ENCODE peak calls at places on chromosomes 11 and 22, in eight cellular contexts. One of them, this sample, is unnamed.

GRCh38 chr11:57155838-57156583 is 25.7 kb upstream of the LRRC55 start:
- DNase-seq in HCT116: no peak
- DNase-seq in GM12878: no peak
- DNase-seq in K562: no peak
- DNase-seq in HepG2: no peak
- DNase-seq in GM23338: peak
- DNase-seq in H1: no peak
- DNase-seq in SK-N-MC: no peak
- DNase-seq in this sample: no peak

GRCh38 chr11:95641506-95641905 is 148.1 kb downstream of the FAM76B start:
- DNase-seq in HCT116: no peak
- DNase-seq in GM12878: peak
- DNase-seq in K562: no peak
- DNase-seq in HepG2: no peak
- DNase-seq in GM23338: no peak
- DNase-seq in H1: no peak
- DNase-seq in SK-N-MC: no peak
- DNase-seq in this sample: no peak

GRCh38 chr22:24200616-24201212 is 19.4 kb downstream of the SUSD2 start:
- DNase-seq in HCT116: peak
- DNase-seq in GM12878: no peak
- DNase-seq in K562: no peak
- DNase-seq in HepG2: peak
- DNase-seq in GM23338: no peak
- DNase-seq in H1: no peak
- DNase-seq in SK-N-MC: no peak
- DNase-seq in this sample: peak

GRCh38 chr22:25548866-25549464 is 15.5 kb upstream of the GRK3 start:
- DNase-seq in HCT116: no peak
- DNase-seq in GM12878: no peak
- DNase-seq in K562: no peak
- DNase-seq in HepG2: no peak
- DNase-seq in GM23338: no peak
- DNase-seq in H1: no peak
- DNase-seq in SK-N-MC: no peak
- DNase-seq in this sample: no peak

GRCh38 chr11:96122601-96123044 is 198.7 kb upstream of the MTMR2 start:
- DNase-seq in HCT116: no peak
- DNase-seq in GM12878: no peak
- DNase-seq in K562: no peak
- DNase-seq in HepG2: no peak
- DNase-seq in GM23338: no peak
- DNase-seq in H1: no peak
- DNase-seq in SK-N-MC: no peak
- DNase-seq in this sample: no peak

GRCh38 chr22:43733138-43733537 is 79.0 kb downstream of the EFCAB6 start:
- DNase-seq in HCT116: no peak
- DNase-seq in GM12878: no peak
- DNase-seq in K562: no peak
- DNase-seq in HepG2: no peak
- DNase-seq in GM23338: no peak
- DNase-seq in H1: no peak
- DNase-seq in SK-N-MC: no peak
- DNase-seq in this sample: no peak

GRCh38 chr11:92383430-92383829 is 158.8 kb downstream of the FAT3 start:
- DNase-seq in HCT116: no peak
- DNase-seq in GM12878: no peak
- DNase-seq in K562: no peak
- DNase-seq in HepG2: no peak
- DNase-seq in GM23338: no peak
- DNase-seq in H1: no peak
- DNase-seq in SK-N-MC: no peak
- DNase-seq in this sample: no peak

GRCh38 chr22:43860126-43860525 is 2.2 kb downstream of the SULT4A1 start:
- DNase-seq in HCT116: no peak
- DNase-seq in GM12878: no peak
- DNase-seq in K562: no peak
- DNase-seq in HepG2: no peak
- DNase-seq in GM23338: no peak
- DNase-seq in H1: no peak
- DNase-seq in SK-N-MC: no peak
- DNase-seq in this sample: no peak

GRCh38 chr11:88363566-88364169 is 26.1 kb upstream of the CTSC start:
- DNase-seq in HCT116: no peak
- DNase-seq in GM12878: no peak
- DNase-seq in K562: no peak
- DNase-seq in HepG2: no peak
- DNase-seq in GM23338: no peak
- DNase-seq in H1: no peak
- DNase-seq in SK-N-MC: no peak
- DNase-seq in this sample: peak

GRCh38 chr11:111378185-111378772 is 796 bp downstream of the POU2AF1 start:
- DNase-seq in HCT116: no peak
- DNase-seq in GM12878: no peak
- DNase-seq in K562: no peak
- DNase-seq in HepG2: no peak
- DNase-seq in GM23338: no peak
- DNase-seq in H1: no peak
- DNase-seq in SK-N-MC: no peak
- DNase-seq in this sample: no peak

GRCh38 chr22:46948411-46949144 is 186.1 kb downstream of the TBC1D22A start:
- DNase-seq in HCT116: no peak
- DNase-seq in GM12878: no peak
- DNase-seq in K562: no peak
- DNase-seq in HepG2: no peak
- DNase-seq in GM23338: no peak
- DNase-seq in H1: no peak
- DNase-seq in SK-N-MC: no peak
- DNase-seq in this sample: no peak

GRCh38 chr11:27934830-27935145 is 173.2 kb downstream of the KIF18A start:
- DNase-seq in HCT116: peak
- DNase-seq in GM12878: no peak
- DNase-seq in K562: no peak
- DNase-seq in HepG2: no peak
- DNase-seq in GM23338: no peak
- DNase-seq in H1: no peak
- DNase-seq in SK-N-MC: no peak
- DNase-seq in this sample: peak

GRCh38 chr11:65662802-65663633 is at the start of gene RELA:
- DNase-seq in HCT116: peak
- DNase-seq in GM12878: no peak
- DNase-seq in K562: peak
- DNase-seq in HepG2: peak
- DNase-seq in GM23338: peak
- DNase-seq in H1: no peak
- DNase-seq in SK-N-MC: no peak
- DNase-seq in this sample: peak
- TF ChIP-seq EZH2 in HCT116: no peak
- TF ChIP-seq EZH2 in GM12878: no peak
- TF ChIP-seq EZH2 in K562: no peak
- TF ChIP-seq EZH2 in HepG2: no peak
- TF ChIP-seq EZH2 in GM23338: no peak
- TF ChIP-seq EZH2 in H1: no peak
- TF ChIP-seq EZH2 in SK-N-MC: no peak
- TF ChIP-seq EZH2 in this sample: no peak

GRCh38 chr11:3666023-3666530 is 5.1 kb downstream of the CHRNA10 start:
- DNase-seq in HCT116: no peak
- DNase-seq in GM12878: no peak
- DNase-seq in K562: no peak
- DNase-seq in HepG2: no peak
- DNase-seq in GM23338: no peak
- DNase-seq in H1: no peak
- DNase-seq in SK-N-MC: no peak
- DNase-seq in this sample: no peak

GRCh38 chr11:3671334-3672254 is at the start of gene CHRNA10:
- DNase-seq in HCT116: no peak
- DNase-seq in GM12878: no peak
- DNase-seq in K562: no peak
- DNase-seq in HepG2: no peak
- DNase-seq in GM23338: peak
- DNase-seq in H1: no peak
- DNase-seq in SK-N-MC: no peak
- DNase-seq in this sample: no peak

GRCh38 chr11:3667149-3668035 is 3.8 kb downstream of the CHRNA10 start:
- DNase-seq in HCT116: no peak
- DNase-seq in GM12878: no peak
- DNase-seq in K562: no peak
- DNase-seq in HepG2: no peak
- DNase-seq in GM23338: no peak
- DNase-seq in H1: no peak
- DNase-seq in SK-N-MC: no peak
- DNase-seq in this sample: no peak

GRCh38 chr11:3669128-3669527 is 2.1 kb downstream of the CHRNA10 start:
- DNase-seq in HCT116: no peak
- DNase-seq in GM12878: no peak
- DNase-seq in K562: no peak
- DNase-seq in HepG2: no peak
- DNase-seq in GM23338: no peak
- DNase-seq in H1: no peak
- DNase-seq in SK-N-MC: no peak
- DNase-seq in this sample: no peak

DNA sequence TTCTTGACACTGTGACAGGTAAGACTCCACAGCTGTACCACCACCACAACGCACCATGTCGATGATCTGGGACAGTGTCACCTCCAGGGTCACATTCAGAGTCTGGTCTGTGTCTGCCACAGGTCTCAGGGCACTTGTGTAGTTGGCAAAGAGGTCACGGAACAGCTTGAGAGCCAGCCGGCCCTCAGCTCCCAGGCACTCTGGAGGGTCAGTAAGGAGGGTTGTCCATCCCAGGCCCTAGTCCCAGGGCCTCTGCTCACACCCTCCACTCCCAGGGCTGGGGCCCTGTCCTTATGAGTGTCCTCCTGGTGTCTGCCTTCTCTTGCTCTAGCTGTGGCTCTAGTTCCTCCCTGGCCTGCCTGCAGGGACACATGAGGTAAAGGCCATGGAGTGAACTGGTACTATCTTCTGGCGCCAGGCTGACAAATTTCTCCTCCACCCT is 1.4 kb downstream of the CHRNA10 start:
- DNase-seq in HCT116: no peak
- DNase-seq in GM12878: no peak
- DNase-seq in K562: no peak
- DNase-seq in HepG2: no peak
- DNase-seq in GM23338: no peak
- DNase-seq in H1: no peak
- DNase-seq in SK-N-MC: no peak
- DNase-seq in this sample: no peak
- TF ChIP-seq POLR2AphosphoS5 in HCT116: no peak
- TF ChIP-seq POLR2AphosphoS5 in GM12878: no peak
- TF ChIP-seq POLR2AphosphoS5 in K562: no peak
- TF ChIP-seq POLR2AphosphoS5 in HepG2: no peak
- TF ChIP-seq POLR2AphosphoS5 in GM23338: no peak
- TF ChIP-seq POLR2AphosphoS5 in H1: no peak
- TF ChIP-seq POLR2AphosphoS5 in SK-N-MC: no peak
- TF ChIP-seq POLR2AphosphoS5 in this sample: no peak

GRCh38 chr11:129376658-129377341 is 1.2 kb downstream of the BARX2 start:
- DNase-seq in HCT116: no peak
- DNase-seq in GM12878: no peak
- DNase-seq in K562: no peak
- DNase-seq in HepG2: no peak
- DNase-seq in GM23338: no peak
- DNase-seq in H1: no peak
- DNase-seq in SK-N-MC: no peak
- DNase-seq in this sample: no peak

GRCh38 chr11:129374993-129375721 is 491 bp upstream of the BARX2 start:
- DNase-seq in HCT116: no peak
- DNase-seq in GM12878: no peak
- DNase-seq in K562: no peak
- DNase-seq in HepG2: no peak
- DNase-seq in GM23338: peak
- DNase-seq in H1: no peak
- DNase-seq in SK-N-MC: no peak
- DNase-seq in this sample: peak

GRCh38 chr11:129377739-129378138 is 2.1 kb downstream of the BARX2 start:
- DNase-seq in HCT116: no peak
- DNase-seq in GM12878: no peak
- DNase-seq in K562: no peak
- DNase-seq in HepG2: no peak
- DNase-seq in GM23338: no peak
- DNase-seq in H1: no peak
- DNase-seq in SK-N-MC: no peak
- DNase-seq in this sample: no peak

GRCh38 chr11:129374081-129374992 is 1.3 kb upstream of the BARX2 start:
- DNase-seq in HCT116: no peak
- DNase-seq in GM12878: no peak
- DNase-seq in K562: no peak
- DNase-seq in HepG2: no peak
- DNase-seq in GM23338: peak
- DNase-seq in H1: no peak
- DNase-seq in SK-N-MC: no peak
- DNase-seq in this sample: no peak

GRCh38 chr11:129375731-129376657 is at the start of gene BARX2:
- DNase-seq in HCT116: peak
- DNase-seq in GM12878: no peak
- DNase-seq in K562: no peak
- DNase-seq in HepG2: peak
- DNase-seq in GM23338: peak
- DNase-seq in H1: no peak
- DNase-seq in SK-N-MC: no peak
- DNase-seq in this sample: peak
- TF ChIP-seq EZH2 in HCT116: no peak
- TF ChIP-seq EZH2 in GM12878: no peak
- TF ChIP-seq EZH2 in K562: no peak
- TF ChIP-seq EZH2 in HepG2: peak
- TF ChIP-seq EZH2 in GM23338: peak
- TF ChIP-seq EZH2 in H1: no peak
- TF ChIP-seq EZH2 in SK-N-MC: peak
- TF ChIP-seq EZH2 in this sample: no peak

DNA sequence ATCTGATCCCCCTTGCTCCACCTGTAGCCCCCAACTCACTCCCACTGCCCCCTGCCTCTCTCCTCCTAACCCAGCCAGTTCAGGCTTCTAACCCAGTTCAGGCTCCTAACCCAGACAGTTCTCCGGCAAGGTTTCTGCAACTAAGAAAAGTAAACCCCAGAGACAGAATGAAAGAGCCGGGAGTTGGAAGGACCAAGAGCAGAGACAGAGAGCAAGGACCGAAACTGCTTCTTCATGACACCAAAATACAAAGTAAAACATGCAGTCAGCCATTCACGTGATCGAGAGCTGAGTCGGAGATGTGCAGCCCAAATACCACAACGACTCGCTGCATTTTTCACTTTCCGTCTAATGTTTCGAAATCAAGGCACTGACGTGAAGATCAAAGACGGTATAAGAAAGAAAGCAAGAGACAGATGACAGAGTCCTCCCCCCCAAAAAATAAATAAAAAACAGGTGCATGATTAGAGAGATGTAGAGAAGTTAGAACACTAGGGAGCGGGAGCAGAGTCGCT is 844 bp downstream of the IL10RA start:
- DNase-seq in HCT116: no peak
- DNase-seq in GM12878: peak
- DNase-seq in K562: no peak
- DNase-seq in HepG2: no peak
- DNase-seq in GM23338: no peak
- DNase-seq in H1: no peak
- DNase-seq in SK-N-MC: no peak
- DNase-seq in this sample: no peak
- TF ChIP-seq POLR2AphosphoS5 in HCT116: no peak
- TF ChIP-seq POLR2AphosphoS5 in GM12878: peak
- TF ChIP-seq POLR2AphosphoS5 in K562: no peak
- TF ChIP-seq POLR2AphosphoS5 in HepG2: no peak
- TF ChIP-seq POLR2AphosphoS5 in GM23338: no peak
- TF ChIP-seq POLR2AphosphoS5 in H1: no peak
- TF ChIP-seq POLR2AphosphoS5 in SK-N-MC: no peak
- TF ChIP-seq POLR2AphosphoS5 in this sample: no peak